ENCODE peak calls at places on chromosomes 16 and 17, in six cellular contexts. B is effector memory CD4-positive, alpha-beta T cell; S is Peyer's patch; N is neural progenitor cell; M is left ventricle myocardium inferior; K is pancreas. F is an unnamed sample.

GRCh38 chr17:57945999-57946797 is 9.0 kb downstream of the CUEDC1 start:
- DNase-seq in S (no peak), N (no peak), B (no peak), M (no peak), K (no peak), F (no peak)

GRCh38 chr17:60421273-60422161 is 772 bp upstream of the CHCT1 start:
- DNase-seq in K (peak; percentile 88), N (peak; percentile 89), B (peak; percentile 46), S (peak; percentile 68), M (peak; percentile 68), F (no peak)

GRCh38 chr16:55622930-55623561 is 32.7 kb upstream of the SLC6A2 start:
- DNase-seq in M (no peak), K (no peak), B (no peak), N (peak; percentile 50), S (no peak), F (no peak)

GRCh38 chr17:2151634-2152033 is 96.7 kb downstream of the HIC1 start:
- DNase-seq in B (no peak), K (no peak), M (no peak), N (no peak), S (no peak), F (no peak)

GRCh38 chr16:27880312-27880711 is 183.2 kb downstream of the GSG1L start:
- DNase-seq in N (peak; percentile 22), K (no peak), B (no peak), S (no peak), M (no peak), F (no peak)

GRCh38 chr16:8355714-8356113 is 234.6 kb downstream of the TMEM114 start:
- DNase-seq in K (no peak), M (no peak), N (peak; percentile 52), B (no peak), S (no peak), F (no peak)

GRCh38 chr17:27226611-27227234 is 67.2 kb upstream of the WSB1 start:
- DNase-seq in B (no peak), K (no peak), M (no peak), N (no peak), S (no peak), F (peak; percentile 61)

GRCh38 chr16:66344533-66345145 is 21.9 kb upstream of the CDH5 start:
- DNase-seq in B (no peak), M (no peak), S (peak; percentile 25), K (no peak), N (peak; percentile 73), F (no peak)

GRCh38 chr17:21370430-21370829 is 5.7 kb upstream of the KCNJ12 start:
- DNase-seq in K (peak; percentile 23), M (peak; percentile 79), B (no peak), N (peak; percentile 90), S (no peak), F (no peak)

GRCh38 chr16:69150146-69150865 is 17.9 kb downstream of the UTP4 start:
- DNase-seq in N (peak; percentile 87), K (no peak), M (no peak), B (no peak), S (peak; percentile 46), F (no peak)

GRCh38 chr17:2510559-2510958 is 1.1 kb downstream of the METTL16 start:
- DNase-seq in B (no peak), M (no peak), N (no peak), K (no peak), S (no peak), F (no peak)

GRCh38 chr16:88905563-88905962 is 39.1 kb upstream of the PABPN1L start:
- DNase-seq in K (no peak), S (peak; percentile 55), B (no peak), N (peak; percentile 79), M (no peak), F (no peak)

GRCh38 chr16:53781023-53781605 is 77.2 kb downstream of the FTO start:
- DNase-seq in M (no peak), B (no peak), N (no peak), S (no peak), K (no peak), F (no peak)

GRCh38 chr17:28193241-28193640 is 125.8 kb upstream of the TMEM97 start:
- DNase-seq in M (peak; percentile 25), B (no peak), S (no peak), N (no peak), K (no peak), F (no peak)

GRCh38 chr16:75267631-75268264 is 16.3 kb upstream of the BCAR1 start:
- DNase-seq in K (peak; percentile 88), S (no peak), N (no peak), B (no peak), M (peak; percentile 82), F (no peak)

GRCh38 chr17:79082311-79083190 is 7.9 kb downstream of the ENGASE start:
- DNase-seq in N (peak; percentile 76), S (no peak), M (peak; percentile 43), B (peak; percentile 22), K (peak; percentile 79), F (no peak)

GRCh38 chr17:77045441-77046041 is 95.2 kb upstream of the SEC14L1 start:
- DNase-seq in B (no peak), K (no peak), S (no peak), M (no peak), N (no peak), F (no peak)

GRCh38 chr17:41962768-41963434 is 3.7 kb upstream of the CNP start:
- DNase-seq in B (peak; percentile 40), M (peak; percentile 79), N (peak; percentile 92), K (peak; percentile 91), S (peak; percentile 77), F (no peak)

GRCh38 chr16:349211-349610 is 3.3 kb downstream of the AXIN1 start:
- DNase-seq in M (no peak), S (no peak), N (peak; percentile 0), K (no peak), B (no peak), F (no peak)

GRCh38 chr17:39236981-39237441 is 11.3 kb upstream of the STAC2 start:
- DNase-seq in K (peak; percentile 36), B (no peak), S (no peak), N (no peak), M (no peak), F (no peak)

GRCh38 chr17:53525590-53525989 is 297.1 kb upstream of the KIF2B start:
- DNase-seq in B (no peak), N (no peak), K (no peak), S (no peak), M (no peak), F (no peak)

GRCh38 chr17:5097101-5097834 is 14.4 kb downstream of the ZNF232 start:
- DNase-seq in K (peak; percentile 85), B (no peak), M (peak; percentile 67), N (peak; percentile 92), S (peak; percentile 42), F (no peak)

GRCh38 chr16:49788936-49789335 is 67.0 kb downstream of the ZNF423 start:
- DNase-seq in B (no peak), S (no peak), K (no peak), M (no peak), N (no peak), F (no peak)

GRCh38 chr17:18362509-18363020 is 785 bp downstream of the SHMT1 start:
- DNase-seq in N (peak; percentile 55), M (peak; percentile 69), K (no peak), S (peak; percentile 19), B (no peak), F (peak; percentile 42)

GRCh38 chr16:85286970-85287814 is 174.9 kb upstream of the CIBAR2 start:
- DNase-seq in S (no peak), M (peak; percentile 52), K (no peak), N (no peak), B (no peak), F (no peak)

GRCh38 chr16:57735755-57736418 is at the start of gene KATNB1:
- DNase-seq in K (peak; percentile 49), M (peak; percentile 18), N (no peak), B (no peak), S (peak; percentile 17), F (no peak)

GRCh38 chr17:67137026-67137370 is 92.6 kb downstream of the CACNG1 start:
- DNase-seq in B (no peak), N (no peak), S (no peak), M (no peak), K (no peak), F (no peak)

GRCh38 chr17:75063626-75064025 is 16.6 kb downstream of the KCTD2 start:
- DNase-seq in K (peak; percentile 17), S (no peak), N (no peak), M (no peak), B (no peak), F (no peak)
- H3K36me3 ChIP-seq in K (peaks cover 14% of the 10 kb centered on the region), S (peaks cover 54% of the 10 kb centered on the region), N (no peaks in the 10 kb centered on the region), M (peaks cover 45% of the 10 kb centered on the region), B (peaks cover 56% of the 10 kb centered on the region), F (no peaks in the 10 kb centered on the region)

GRCh38 chr16:79601978-79602609 is 1.6 kb upstream of the MAF start:
- DNase-seq in K (peak; percentile 36), N (peak; percentile 86), B (peak; percentile 69), S (peak; percentile 67), M (peak; percentile 76), F (no peak)

GRCh38 chr16:79600636-79601091 is at the start of gene MAF:
- DNase-seq in K (peak; percentile 86), M (peak; percentile 89), S (peak; percentile 85), N (peak; percentile 95), B (peak; percentile 90), F (peak; percentile 75)

GRCh38 chr16:79599837-79600635 is 501 bp downstream of the MAF start:
- DNase-seq in M (peak; percentile 73), K (peak; percentile 80), N (peak; percentile 91), B (peak; percentile 43), S (peak; percentile 30), F (no peak)

GRCh38 chr16:79602615-79603014 is 2.1 kb upstream of the MAF start:
- DNase-seq in S (no peak), M (no peak), K (no peak), B (no peak), N (no peak), F (no peak)

GRCh38 chr16:79601092-79601977 is 798 bp upstream of the MAF start:
- DNase-seq in S (no peak), M (peak; percentile 67), B (peak; percentile 20), N (peak; percentile 62), K (peak; percentile 81), F (no peak)
- H3K4me3 ChIP-seq in S (peak overlapping the region; percentile 63), M (peak overlapping the region; percentile 79), B (peak overlapping the region; percentile 87), N (peak overlapping the region; percentile 85), K (peak overlapping the region; percentile 48), F (peak overlapping the region; percentile 80)

GRCh38 chr17:48162305-48162934 is 54.9 kb downstream of the SNX11 start:
- DNase-seq in K (no peak), M (no peak), B (no peak), S (no peak), N (no peak), F (no peak)
- H3K36me3 ChIP-seq in K (no peaks in the 10 kb centered on the region), M (no peaks in the 10 kb centered on the region), B (peaks cover 41% of the 10 kb centered on the region), S (no peaks in the 10 kb centered on the region), N (no peaks in the 10 kb centered on the region), F (no peaks in the 10 kb centered on the region)

GRCh38 chr17:49674507-49674906 is 3.4 kb downstream of the SPOP start:
- DNase-seq in N (no peak), S (no peak), K (no peak), M (no peak), B (no peak), F (no peak)
- H3K4me3 ChIP-seq in N (no peak overlapping the region), S (no peak overlapping the region), K (no peak overlapping the region), M (peak overlapping the region; percentile 6), B (no peak overlapping the region), F (no peak overlapping the region)